ENCODE peak calls at places on chromosomes 4 and X, in five cellular contexts. I, G, H, T and S are unnamed samples.

GRCh38 chr4:72325215-72325614 is 243.8 kb downstream of the ADAMTS3 start:
- DNase-seq in I (no peak), G (no peak), H (no peak), T (no peak), S (no peak)

GRCh38 chrX:50594788-50595187 is 124.2 kb upstream of the DGKK start:
- DNase-seq in I (no peak), G (peak), H (no peak), T (no peak), S (peak)

GRCh38 chrX:12241026-12241425 is 102.8 kb downstream of the FRMPD4 start:
- DNase-seq in I (no peak), G (peak), H (no peak), T (no peak), S (peak)

GRCh38 chrX:95764972-95765451 is 919.6 kb upstream of the DIAPH2 start:
- DNase-seq in I (no peak), G (peak), H (no peak), T (no peak), S (peak)

GRCh38 chrX:138756234-138756633 is 44.7 kb upstream of the FGF13 start:
- DNase-seq in I (no peak), G (peak), H (no peak), T (peak), S (peak)

GRCh38 chr4:33628296-33628695 is 2616.0 kb downstream of the ARAP2 start:
- DNase-seq in I (peak), G (no peak), H (no peak), T (no peak), S (no peak)

GRCh38 chr4:173507471-173508385 is 22.3 kb downstream of the HAND2 start:
- DNase-seq in I (no peak), G (no peak), H (no peak), T (peak), S (no peak)

GRCh38 chr4:137946423-137946822 is 295.7 kb downstream of the SLC7A11 start:
- DNase-seq in I (peak), G (peak), H (no peak), T (no peak), S (peak)

GRCh38 chrX:133709486-133709885 is 275.9 kb downstream of the GPC3 start:
- DNase-seq in I (no peak), G (no peak), H (no peak), T (no peak), S (no peak)

GRCh38 chrX:8730812-8731578 is 942 bp downstream of the ANOS1 start:
- DNase-seq in I (no peak), G (no peak), H (no peak), T (no peak), S (no peak)

GRCh38 chr4:119113033-119113655 is 22.5 kb upstream of the MYOZ2 start:
- DNase-seq in I (peak), G (peak), H (no peak), T (no peak), S (peak)

GRCh38 chrX:103839404-103839803 is 7.3 kb upstream of the RAB9B start:
- DNase-seq in I (no peak), G (peak), H (no peak), T (no peak), S (no peak)

GRCh38 chr4:54063737-54064316 is 578 bp downstream of the CHIC2 start:
- DNase-seq in I (no peak), G (peak), H (peak), T (peak), S (no peak)

GRCh38 chrX:135425026-135425425 is 3.3 kb downstream of the SMIM10L2A start:
- DNase-seq in I (no peak), G (no peak), H (no peak), T (no peak), S (no peak)

GRCh38 chrX:135420831-135421230 is 913 bp upstream of the SMIM10L2A start:
- DNase-seq in I (no peak), G (no peak), H (no peak), T (no peak), S (no peak)

GRCh38 chrX:135424469-135424868 is 2.7 kb downstream of the SMIM10L2A start:
- DNase-seq in I (no peak), G (no peak), H (no peak), T (no peak), S (no peak)

GRCh38 chrX:135421537-135421931 is 210 bp upstream of the SMIM10L2A start:
- DNase-seq in I (peak), G (peak), H (peak), T (peak), S (peak)

DNA sequence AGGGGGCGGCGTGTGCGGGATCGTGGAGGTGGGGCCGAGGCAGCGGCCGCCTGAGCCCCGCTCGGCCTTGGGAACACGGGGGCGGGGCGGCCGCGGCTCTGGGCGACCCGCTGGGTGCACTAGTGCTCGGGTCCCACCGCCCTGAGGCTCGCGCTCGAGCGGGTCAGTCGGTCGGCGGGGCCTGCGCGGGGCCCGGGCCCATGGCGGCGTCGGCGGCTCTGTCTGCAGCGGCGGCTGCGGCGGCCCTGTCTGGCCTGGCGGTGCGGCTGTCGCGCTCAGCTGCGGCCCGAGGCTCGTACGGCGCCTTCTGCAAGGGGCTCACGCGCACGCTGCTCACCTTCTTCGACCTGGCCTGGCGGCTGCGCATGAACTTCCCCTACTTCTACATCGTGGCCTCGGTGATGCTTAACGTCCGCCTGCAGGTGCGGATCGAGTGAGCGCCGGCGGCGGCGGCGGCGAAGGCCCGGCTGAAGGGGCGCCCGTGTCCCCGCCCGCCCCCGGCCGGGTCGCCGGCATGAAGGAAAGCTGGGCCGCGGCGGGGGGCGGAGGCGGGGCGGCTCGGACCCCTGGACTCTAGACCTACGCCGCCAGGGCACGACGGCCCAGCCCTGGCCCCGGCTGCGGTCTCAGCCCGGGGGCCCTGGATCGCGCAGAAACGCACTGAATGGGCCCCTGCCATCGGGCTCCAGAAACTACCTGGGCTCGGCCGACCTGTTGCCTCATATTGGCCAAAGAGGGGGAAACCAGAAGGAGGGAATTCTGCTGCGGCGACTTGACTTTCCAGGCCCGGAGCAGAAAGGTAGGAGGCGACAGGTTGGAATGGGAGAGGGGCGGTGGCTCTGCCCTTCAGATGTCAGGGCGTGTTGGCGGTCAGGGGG is at the start of gene SMIM10L2A:
- DNase-seq in I (no peak), G (no peak), H (no peak), T (no peak), S (no peak)
- H3K4me3 ChIP-seq in I (peak), G (peak), H (peak), T (peak), S (peak)

DNA sequence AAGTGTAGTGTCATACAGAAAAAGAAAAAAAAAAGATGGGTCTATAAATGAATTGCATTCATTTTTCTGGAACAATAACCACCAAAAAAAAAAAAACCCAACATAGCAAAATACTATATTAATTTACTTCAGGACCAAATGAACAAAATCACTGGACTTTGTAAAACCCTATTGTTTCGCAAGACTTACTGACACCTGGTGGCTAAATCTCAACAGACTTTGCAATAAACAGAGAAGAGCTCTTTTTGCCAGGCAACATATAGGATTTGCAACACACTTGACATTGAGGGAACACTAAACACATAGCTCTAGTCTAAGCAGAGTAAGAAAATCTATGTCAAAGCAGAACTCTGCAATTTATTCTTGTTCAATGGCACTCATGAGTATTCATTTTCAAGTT is 990.2 kb downstream of the STPG2 start:
- DNase-seq in I (no peak), G (peak), H (no peak), T (no peak), S (no peak)
- TF ChIP-seq CTCF in I (no peak), G (no peak), H (no peak), T (no peak), S (no peak)

DNA sequence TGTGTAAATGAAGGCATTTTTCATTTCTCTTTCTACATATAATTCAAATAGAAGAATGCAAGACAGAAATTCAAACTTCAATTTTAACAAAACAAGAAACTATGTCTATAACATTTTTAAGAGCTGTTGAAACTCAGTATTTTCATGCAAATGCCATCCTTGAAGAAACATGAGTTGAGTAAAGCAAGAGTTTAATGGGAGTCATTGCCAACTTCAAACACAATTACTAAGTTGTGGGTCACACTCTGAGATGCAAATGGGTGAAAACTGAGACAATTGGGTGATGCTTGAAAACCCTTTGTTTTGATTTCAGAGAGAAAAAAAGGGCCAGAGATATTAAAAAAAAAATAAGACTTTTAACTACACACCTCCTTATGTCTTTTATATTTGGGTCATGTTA is 865.9 kb downstream of the FAT4 start:
- DNase-seq in I (no peak), G (no peak), H (no peak), T (no peak), S (no peak)
- H3K4me3 ChIP-seq in I (no peak), G (no peak), H (no peak), T (no peak), S (no peak)

GRCh38 chrX:28586891-28587635 is at the start of gene IL1RAPL1:
- DNase-seq in I (no peak), G (peak), H (no peak), T (no peak), S (peak)
- TF ChIP-seq CTCF in I (no peak), G (peak), H (no peak), T (no peak), S (no peak)

GRCh38 chrX:135522878-135523693 is 2.6 kb downstream of the INTS6L start:
- DNase-seq in I (no peak), G (no peak), H (no peak), T (no peak), S (peak)
- H3K4me3 ChIP-seq in I (peak), G (no peak), H (peak), T (peak), S (no peak)

DNA sequence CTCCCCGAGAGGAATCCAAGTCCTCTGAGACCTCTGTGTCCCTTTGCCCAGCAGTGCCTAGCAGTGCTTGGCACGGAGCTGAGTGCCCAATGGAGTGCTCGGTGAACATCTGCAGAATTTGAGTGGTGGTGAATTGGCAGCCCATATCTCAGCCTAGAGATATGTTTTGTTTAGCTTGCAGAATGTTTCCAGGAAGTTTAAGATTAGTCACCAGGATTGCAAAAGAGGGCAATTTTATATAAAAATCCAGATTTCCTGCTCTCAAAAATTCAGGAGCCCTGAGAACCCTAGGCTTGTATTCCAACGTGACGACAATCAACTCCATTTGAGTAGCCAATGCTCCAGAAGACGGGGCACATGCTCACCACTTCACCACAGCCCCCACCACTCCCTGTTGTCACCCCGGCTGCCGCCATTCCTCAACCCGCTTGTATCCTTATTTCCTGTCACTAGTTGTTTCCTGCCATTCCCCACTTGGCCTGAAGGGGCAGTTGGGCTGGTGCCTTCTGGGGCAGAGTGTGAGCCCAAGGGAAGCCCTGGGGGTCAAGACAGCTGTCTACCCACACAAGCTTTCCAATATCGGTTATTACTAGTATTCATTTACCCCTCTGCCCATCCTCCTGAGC is 116.9 kb downstream of the EFNB1 start:
- DNase-seq in I (peak), G (peak), H (peak), T (no peak), S (peak)
- TF ChIP-seq CTCF in I (peak), G (peak), H (no peak), T (no peak), S (peak)